ENCODE peak calls at places on chromosomes 16 and 17, in five cellular contexts. One of them, this sample, is unnamed.
A peak's percentile ranks its signal among the peaks of the same experiment; 100 is the strongest.

GRCh38 chr17:11996722-11997146 is 541 bp downstream of the ZNF18 start:
- DNase-seq in body of pancreas: no peak
- DNase-seq in stomach: peak; percentile 44
- DNase-seq in AG04450: no peak
- DNase-seq in cardiac muscle cell: peak; percentile 37
- DNase-seq in this sample: peak; percentile 36

GRCh38 chr17:13864551-13864950 is 204.8 kb upstream of the COX10 start:
- DNase-seq in body of pancreas: no peak
- DNase-seq in stomach: no peak
- DNase-seq in AG04450: no peak
- DNase-seq in cardiac muscle cell: peak; percentile 54
- DNase-seq in this sample: no peak

GRCh38 chr16:84098939-84099338 is 17.8 kb downstream of the MBTPS1 start:
- DNase-seq in body of pancreas: no peak
- DNase-seq in stomach: no peak
- DNase-seq in AG04450: no peak
- DNase-seq in cardiac muscle cell: no peak
- DNase-seq in this sample: peak; percentile 8

GRCh38 chr16:4373909-4374742 is 2.5 kb downstream of the VASN start:
- DNase-seq in body of pancreas: peak; percentile 73
- DNase-seq in stomach: peak; percentile 83
- DNase-seq in AG04450: peak; percentile 93
- DNase-seq in cardiac muscle cell: peak; percentile 99
- DNase-seq in this sample: peak; percentile 11

GRCh38 chr16:87556941-87557459 is 45.3 kb upstream of the JPH3 start:
- DNase-seq in body of pancreas: no peak
- DNase-seq in stomach: no peak
- DNase-seq in AG04450: no peak
- DNase-seq in cardiac muscle cell: peak; percentile 71
- DNase-seq in this sample: no peak

GRCh38 chr17:42277342-42277712 is 1.1 kb upstream of the STAT5B start:
- DNase-seq in body of pancreas: no peak
- DNase-seq in stomach: no peak
- DNase-seq in AG04450: no peak
- DNase-seq in cardiac muscle cell: no peak
- DNase-seq in this sample: no peak

GRCh38 chr17:19376799-19377198 is 1.5 kb upstream of the MAPK7 start:
- DNase-seq in body of pancreas: no peak
- DNase-seq in stomach: no peak
- DNase-seq in AG04450: no peak
- DNase-seq in cardiac muscle cell: no peak
- DNase-seq in this sample: no peak

GRCh38 chr16:23362460-23363317 is 60.6 kb downstream of the SCNN1B start:
- DNase-seq in body of pancreas: peak; percentile 69
- DNase-seq in stomach: peak; percentile 88
- DNase-seq in AG04450: no peak
- DNase-seq in cardiac muscle cell: peak; percentile 6
- DNase-seq in this sample: no peak

GRCh38 chr16:1122031-1122765 is 26.2 kb upstream of the C1QTNF8 start:
- DNase-seq in body of pancreas: no peak
- DNase-seq in stomach: no peak
- DNase-seq in AG04450: no peak
- DNase-seq in cardiac muscle cell: no peak
- DNase-seq in this sample: no peak

GRCh38 chr16:80931985-80932720 is 74.5 kb downstream of the CMC2 start:
- DNase-seq in body of pancreas: peak; percentile 50
- DNase-seq in stomach: peak; percentile 59
- DNase-seq in AG04450: no peak
- DNase-seq in cardiac muscle cell: peak; percentile 91
- DNase-seq in this sample: peak; percentile 29

GRCh38 chr16:57307365-57307764 is 22.9 kb upstream of the PLLP start:
- DNase-seq in body of pancreas: no peak
- DNase-seq in stomach: peak; percentile 14
- DNase-seq in AG04450: no peak
- DNase-seq in cardiac muscle cell: no peak
- DNase-seq in this sample: no peak

GRCh38 chr16:85959686-85960085 is 60.7 kb downstream of the IRF8 start:
- DNase-seq in body of pancreas: no peak
- DNase-seq in stomach: no peak
- DNase-seq in AG04450: no peak
- DNase-seq in cardiac muscle cell: no peak
- DNase-seq in this sample: no peak

GRCh38 chr16:85878875-85879274 is 20.1 kb upstream of the IRF8 start:
- DNase-seq in body of pancreas: no peak
- DNase-seq in stomach: no peak
- DNase-seq in AG04450: peak; percentile 8
- DNase-seq in cardiac muscle cell: peak; percentile 57
- DNase-seq in this sample: no peak

GRCh38 chr17:59839646-59840328 is 53.0 kb downstream of the TUBD1 start:
- DNase-seq in body of pancreas: no peak
- DNase-seq in stomach: no peak
- DNase-seq in AG04450: no peak
- DNase-seq in cardiac muscle cell: peak; percentile 71
- DNase-seq in this sample: no peak

GRCh38 chr16:70682239-70683145 is 3.4 kb downstream of the MTSS2 start:
- DNase-seq in body of pancreas: no peak
- DNase-seq in stomach: no peak
- DNase-seq in AG04450: no peak
- DNase-seq in cardiac muscle cell: no peak
- DNase-seq in this sample: no peak

GRCh38 chr17:35368086-35368824 is 5.2 kb downstream of the SLFN11 start:
- DNase-seq in body of pancreas: no peak
- DNase-seq in stomach: no peak
- DNase-seq in AG04450: no peak
- DNase-seq in cardiac muscle cell: peak; percentile 54
- DNase-seq in this sample: no peak

GRCh38 chr17:53168413-53168812 is 654.3 kb upstream of the KIF2B start:
- DNase-seq in body of pancreas: no peak
- DNase-seq in stomach: no peak
- DNase-seq in AG04450: no peak
- DNase-seq in cardiac muscle cell: no peak
- DNase-seq in this sample: no peak

GRCh38 chr17:67474081-67474661 is 97.1 kb downstream of the PITPNC1 start:
- DNase-seq in body of pancreas: no peak
- DNase-seq in stomach: no peak
- DNase-seq in AG04450: no peak
- DNase-seq in cardiac muscle cell: peak; percentile 87
- DNase-seq in this sample: no peak

GRCh38 chr17:40564883-40565744 is at the start of gene CCR7:
- DNase-seq in body of pancreas: no peak
- DNase-seq in stomach: peak; percentile 15
- DNase-seq in AG04450: no peak
- DNase-seq in cardiac muscle cell: no peak
- DNase-seq in this sample: no peak

GRCh38 chr17:69764137-69764536 is 310.9 kb upstream of the KCNJ16 start:
- DNase-seq in body of pancreas: no peak
- DNase-seq in stomach: no peak
- DNase-seq in AG04450: no peak
- DNase-seq in cardiac muscle cell: peak; percentile 10
- DNase-seq in this sample: no peak

GRCh38 chr17:6507535-6507934 is 48.8 kb downstream of the PITPNM3 start:
- DNase-seq in body of pancreas: no peak
- DNase-seq in stomach: no peak
- DNase-seq in AG04450: peak; percentile 47
- DNase-seq in cardiac muscle cell: peak; percentile 88
- DNase-seq in this sample: no peak

GRCh38 chr16:77063617-77064016 is 127.4 kb upstream of the MON1B start:
- DNase-seq in body of pancreas: no peak
- DNase-seq in stomach: no peak
- DNase-seq in AG04450: no peak
- DNase-seq in cardiac muscle cell: no peak
- DNase-seq in this sample: no peak

GRCh38 chr17:39863244-39863917 is 731 bp downstream of the IKZF3 start:
- DNase-seq in body of pancreas: no peak
- DNase-seq in stomach: no peak
- DNase-seq in AG04450: no peak
- DNase-seq in cardiac muscle cell: no peak
- DNase-seq in this sample: no peak

GRCh38 chr16:81730090-81731051 is 48.7 kb upstream of the PLCG2 start:
- DNase-seq in body of pancreas: peak; percentile 75
- DNase-seq in stomach: peak; percentile 89
- DNase-seq in AG04450: no peak
- DNase-seq in cardiac muscle cell: peak; percentile 90
- DNase-seq in this sample: peak; percentile 77

GRCh38 chr17:59154335-59154720 is 658 bp downstream of the SKA2 start:
- DNase-seq in body of pancreas: peak; percentile 44
- DNase-seq in stomach: peak; percentile 37
- DNase-seq in AG04450: no peak
- DNase-seq in cardiac muscle cell: peak; percentile 62
- DNase-seq in this sample: no peak

GRCh38 chr17:32265192-32265895 is at the start of gene RHBDL3:
- DNase-seq in body of pancreas: no peak
- DNase-seq in stomach: peak; percentile 32
- DNase-seq in AG04450: no peak
- DNase-seq in cardiac muscle cell: no peak
- DNase-seq in this sample: no peak

GRCh38 chr16:47063011-47063724 is 80.6 kb downstream of the NETO2 start:
- DNase-seq in body of pancreas: no peak
- DNase-seq in stomach: no peak
- DNase-seq in AG04450: no peak
- DNase-seq in cardiac muscle cell: no peak
- DNase-seq in this sample: no peak

GRCh38 chr16:85361441-85362118 is 249.3 kb upstream of the CIBAR2 start:
- DNase-seq in body of pancreas: peak; percentile 89
- DNase-seq in stomach: peak; percentile 95
- DNase-seq in AG04450: no peak
- DNase-seq in cardiac muscle cell: no peak
- DNase-seq in this sample: no peak

GRCh38 chr16:22813946-22814325 is at the start of gene HS3ST2:
- DNase-seq in body of pancreas: peak; percentile 15
- DNase-seq in stomach: no peak
- DNase-seq in AG04450: no peak
- DNase-seq in cardiac muscle cell: peak; percentile 1
- DNase-seq in this sample: peak; percentile 14

GRCh38 chr16:69890114-69890890 is 60.8 kb upstream of the CLEC18A start:
- DNase-seq in body of pancreas: peak; percentile 40
- DNase-seq in stomach: peak; percentile 65
- DNase-seq in AG04450: no peak
- DNase-seq in cardiac muscle cell: peak; percentile 76
- DNase-seq in this sample: peak; percentile 59

GRCh38 chr16:426115-426905 is 861 bp downstream of the RAB11FIP3 start:
- DNase-seq in body of pancreas: peak; percentile 88
- DNase-seq in stomach: no peak
- DNase-seq in AG04450: no peak
- DNase-seq in cardiac muscle cell: no peak
- DNase-seq in this sample: no peak

GRCh38 chr16:27224741-27225300 is 21.5 kb downstream of the KDM8 start:
- DNase-seq in body of pancreas: no peak
- DNase-seq in stomach: no peak
- DNase-seq in AG04450: no peak
- DNase-seq in cardiac muscle cell: no peak
- DNase-seq in this sample: no peak

GRCh38 chr17:48062273-48062672 is 14.1 kb downstream of the NFE2L1 start:
- DNase-seq in body of pancreas: no peak
- DNase-seq in stomach: no peak
- DNase-seq in AG04450: no peak
- DNase-seq in cardiac muscle cell: no peak
- DNase-seq in this sample: no peak

GRCh38 chr17:4541328-4542002 is 13.7 kb downstream of the MYBBP1A start:
- DNase-seq in body of pancreas: no peak
- DNase-seq in stomach: no peak
- DNase-seq in AG04450: no peak
- DNase-seq in cardiac muscle cell: no peak
- DNase-seq in this sample: no peak

GRCh38 chr16:68382296-68382718 is 66.0 kb downstream of the SMPD3 start:
- DNase-seq in body of pancreas: no peak
- DNase-seq in stomach: peak; percentile 51
- DNase-seq in AG04450: no peak
- DNase-seq in cardiac muscle cell: no peak
- DNase-seq in this sample: no peak

GRCh38 chr17:72421128-72422092 is 300.6 kb downstream of the SOX9 start:
- DNase-seq in body of pancreas: peak; percentile 82
- DNase-seq in stomach: peak; percentile 71
- DNase-seq in AG04450: peak; percentile 85
- DNase-seq in cardiac muscle cell: peak; percentile 88
- DNase-seq in this sample: no peak

GRCh38 chr17:46764335-46764708 is 54.2 kb downstream of the WNT3 start:
- DNase-seq in body of pancreas: no peak
- DNase-seq in stomach: peak; percentile 15
- DNase-seq in AG04450: no peak
- DNase-seq in cardiac muscle cell: no peak
- DNase-seq in this sample: no peak

GRCh38 chr17:47719411-47720152 is 13.5 kb upstream of the TBX21 start:
- DNase-seq in body of pancreas: no peak
- DNase-seq in stomach: no peak
- DNase-seq in AG04450: peak; percentile 18
- DNase-seq in cardiac muscle cell: peak; percentile 43
- DNase-seq in this sample: no peak